ENCODE peak calls at places on chromosomes 12 and 14, in nine cellular contexts. G, T, E, O, Z, B, X, N and S are unnamed samples.

GRCh38 chr12:47068539-47068938 is 10.9 kb upstream of the PCED1B start:
- DNase-seq in B (no peak), Z (no peak), T (no peak), O (no peak), X (peak), E (no peak), G (no peak), N (no peak), S (no peak)

GRCh38 chr12:2332266-2332665 is 279.5 kb downstream of the CACNA1C start:
- DNase-seq in Z (no peak), O (no peak), E (no peak), B (no peak), X (peak), N (no peak), G (no peak), T (no peak), S (no peak)

GRCh38 chr12:52203126-52203921 is 11.5 kb upstream of the KRT80 start:
- DNase-seq in T (no peak), Z (peak), X (no peak), E (no peak), B (peak), O (peak), N (peak), G (no peak), S (no peak)

GRCh38 chr12:94553130-94553519 is 93.5 kb upstream of the CEP83 start:
- DNase-seq in T (no peak), Z (no peak), O (no peak), X (peak), E (peak), B (no peak), N (peak), G (no peak), S (no peak)

GRCh38 chr12:97767347-97767746 is 304.7 kb downstream of the RMST start:
- DNase-seq in G (no peak), N (no peak), E (no peak), O (no peak), B (no peak), X (no peak), Z (no peak), T (no peak), S (no peak)

GRCh38 chr12:31859232-31859977 is 99.8 kb upstream of the RESF1 start:
- DNase-seq in G (no peak), N (no peak), T (no peak), Z (no peak), X (no peak), E (no peak), B (no peak), O (peak), S (no peak)

GRCh38 chr14:56244138-56244789 is 126.1 kb downstream of the PELI2 start:
- DNase-seq in N (peak), X (peak), B (no peak), T (no peak), O (no peak), E (no peak), Z (peak), G (no peak), S (no peak)

GRCh38 chr12:6074394-6074793 is 50.1 kb downstream of the VWF start:
- DNase-seq in E (no peak), O (no peak), X (peak), N (no peak), Z (peak), T (no peak), B (no peak), G (no peak), S (peak)

GRCh38 chr14:64993263-64993662 is 6.6 kb downstream of the FNTB start:
- DNase-seq in B (no peak), Z (peak), T (no peak), G (no peak), O (no peak), E (no peak), N (no peak), X (no peak), S (no peak)

GRCh38 chr12:124828264-124829007 is 35.2 kb downstream of the SCARB1 start:
- DNase-seq in B (no peak), X (peak), G (no peak), T (no peak), Z (no peak), O (no peak), E (peak), N (peak), S (no peak)